ENCODE peak calls at places on chromosome 6, in seven cellular contexts. G is ovary, C is A549, K is adrenal gland, N is HCT116, X is body of pancreas, P is heart left ventricle. J is an unnamed sample.

GRCh38 chr6:118198746-118199145 is 291.7 kb downstream of the SLC35F1 start:
- DNase-seq in G (no peak), C (no peak), K (no peak), N (no peak), X (no peak), P (no peak), J (no peak)

GRCh38 chr6:142384455-142385332 is 82.9 kb downstream of the ADGRG6 start:
- DNase-seq in G (no peak), C (no peak), K (no peak), N (no peak), X (no peak), P (no peak), J (no peak)

GRCh38 chr6:2733324-2733723 is 17.4 kb downstream of the MYLK4 start:
- DNase-seq in G (no peak), C (no peak), K (peak), N (no peak), X (no peak), P (peak), J (no peak)

GRCh38 chr6:327538-328183 is 35.4 kb downstream of the DUSP22 start:
- DNase-seq in G (no peak), C (no peak), K (no peak), N (no peak), X (peak), P (no peak), J (peak)

GRCh38 chr6:113428702-113429101 is 428.4 kb upstream of the MARCKS start:
- DNase-seq in G (no peak), C (no peak), K (no peak), N (no peak), X (no peak), P (no peak), J (no peak)

GRCh38 chr6:81682238-81682795 is 70.2 kb downstream of the TENT5A start:
- DNase-seq in G (no peak), C (no peak), K (no peak), N (no peak), X (no peak), P (no peak), J (no peak)

GRCh38 chr6:110558575-110558974 is 82.2 kb upstream of the SLC22A16 start:
- DNase-seq in G (no peak), C (no peak), K (no peak), N (no peak), X (no peak), P (no peak), J (no peak)

GRCh38 chr6:10759312-10759839 is 11.8 kb downstream of the TMEM14B start:
- DNase-seq in G (no peak), C (peak), K (no peak), N (peak), X (no peak), P (no peak), J (no peak)

GRCh38 chr6:82361631-82362030 is 2.0 kb upstream of the TPBG start:
- DNase-seq in G (no peak), C (no peak), K (no peak), N (no peak), X (no peak), P (no peak), J (no peak)

GRCh38 chr6:83707829-83708545 is 914 bp downstream of the SNAP91 start:
- DNase-seq in G (peak), C (no peak), K (peak), N (no peak), X (peak), P (no peak), J (no peak)

GRCh38 chr6:90328004-90328403 is 31.4 kb upstream of the BACH2 start:
- DNase-seq in G (no peak), C (no peak), K (no peak), N (no peak), X (no peak), P (no peak), J (no peak)

GRCh38 chr6:167225903-167226508 is 65.1 kb upstream of the UNC93A start:
- DNase-seq in G (no peak), C (no peak), K (no peak), N (no peak), X (no peak), P (no peak), J (no peak)

GRCh38 chr6:91142154-91142553 is 555.3 kb upstream of the MAP3K7 start:
- DNase-seq in G (no peak), C (no peak), K (no peak), N (no peak), X (no peak), P (no peak), J (no peak)

GRCh38 chr6:165842291-165842936 is 179.4 kb upstream of the PDE10A start:
- DNase-seq in G (no peak), C (no peak), K (no peak), N (no peak), X (no peak), P (no peak), J (no peak)

GRCh38 chr6:81808834-81809598 is 56.5 kb upstream of the TENT5A start:
- DNase-seq in G (peak), C (no peak), K (no peak), N (no peak), X (no peak), P (peak), J (no peak)

GRCh38 chr6:45655630-45656422 is 278.1 kb upstream of the SUPT3H start:
- DNase-seq in G (no peak), C (peak), K (no peak), N (peak), X (no peak), P (no peak), J (no peak)

GRCh38 chr6:165999279-165999678 is 168.4 kb downstream of the TBXT start:
- DNase-seq in G (no peak), C (no peak), K (no peak), N (no peak), X (no peak), P (no peak), J (no peak)

GRCh38 chr6:157528931-157529653 is 148.1 kb downstream of the ZDHHC14 start:
- DNase-seq in G (no peak), C (no peak), K (peak), N (no peak), X (no peak), P (no peak), J (peak)

GRCh38 chr6:129719692-129720091 is 9.7 kb upstream of the ARHGAP18 start:
- DNase-seq in G (no peak), C (no peak), K (no peak), N (no peak), X (no peak), P (no peak), J (no peak)

GRCh38 chr6:144394209-144394608 is 109.1 kb downstream of the UTRN start:
- DNase-seq in G (no peak), C (no peak), K (no peak), N (no peak), X (no peak), P (no peak), J (no peak)

GRCh38 chr6:37667050-37667814 is 30.5 kb downstream of the MDGA1 start:
- DNase-seq in G (no peak), C (peak), K (no peak), N (no peak), X (no peak), P (no peak), J (no peak)

GRCh38 chr6:105781905-105782304 is 304.2 kb upstream of the PRDM1 start:
- DNase-seq in G (no peak), C (no peak), K (no peak), N (no peak), X (no peak), P (no peak), J (no peak)

GRCh38 chr6:57013501-57013900 is 33.0 kb upstream of the KIAA1586 start:
- DNase-seq in G (no peak), C (no peak), K (no peak), N (no peak), X (no peak), P (no peak), J (no peak)

GRCh38 chr6:52301326-52301725 is 16.8 kb upstream of the MCM3 start:
- DNase-seq in G (no peak), C (no peak), K (no peak), N (no peak), X (no peak), P (no peak), J (no peak)

GRCh38 chr6:121847806-121848522 is 412.5 kb downstream of the GJA1 start:
- DNase-seq in G (no peak), C (no peak), K (no peak), N (no peak), X (no peak), P (no peak), J (no peak)

GRCh38 chr6:6751615-6752014 is 163.1 kb downstream of the LY86 start:
- DNase-seq in G (no peak), C (no peak), K (no peak), N (peak), X (no peak), P (peak), J (peak)

GRCh38 chr6:96157018-96157565 is 141.3 kb downstream of the FUT9 start:
- DNase-seq in G (no peak), C (no peak), K (no peak), N (no peak), X (no peak), P (no peak), J (no peak)

GRCh38 chr6:68313911-68314310 is 321.2 kb upstream of the ADGRB3 start:
- DNase-seq in G (no peak), C (peak), K (no peak), N (no peak), X (no peak), P (no peak), J (no peak)

GRCh38 chr6:121143476-121143875 is 190.8 kb downstream of the TBC1D32 start:
- DNase-seq in G (no peak), C (no peak), K (no peak), N (no peak), X (no peak), P (no peak), J (no peak)

GRCh38 chr6:22343864-22344263 is 47.0 kb upstream of the PRL start:
- DNase-seq in G (no peak), C (no peak), K (no peak), N (no peak), X (no peak), P (no peak), J (no peak)

GRCh38 chr6:132937466-132937906 is 123.1 kb downstream of the RPS12 start:
- DNase-seq in G (no peak), C (peak), K (peak), N (peak), X (peak), P (no peak), J (no peak)

GRCh38 chr6:44057931-44058616 is 69.2 kb downstream of the MRPL14 start:
- DNase-seq in G (no peak), C (no peak), K (no peak), N (no peak), X (no peak), P (no peak), J (peak)

DNA sequence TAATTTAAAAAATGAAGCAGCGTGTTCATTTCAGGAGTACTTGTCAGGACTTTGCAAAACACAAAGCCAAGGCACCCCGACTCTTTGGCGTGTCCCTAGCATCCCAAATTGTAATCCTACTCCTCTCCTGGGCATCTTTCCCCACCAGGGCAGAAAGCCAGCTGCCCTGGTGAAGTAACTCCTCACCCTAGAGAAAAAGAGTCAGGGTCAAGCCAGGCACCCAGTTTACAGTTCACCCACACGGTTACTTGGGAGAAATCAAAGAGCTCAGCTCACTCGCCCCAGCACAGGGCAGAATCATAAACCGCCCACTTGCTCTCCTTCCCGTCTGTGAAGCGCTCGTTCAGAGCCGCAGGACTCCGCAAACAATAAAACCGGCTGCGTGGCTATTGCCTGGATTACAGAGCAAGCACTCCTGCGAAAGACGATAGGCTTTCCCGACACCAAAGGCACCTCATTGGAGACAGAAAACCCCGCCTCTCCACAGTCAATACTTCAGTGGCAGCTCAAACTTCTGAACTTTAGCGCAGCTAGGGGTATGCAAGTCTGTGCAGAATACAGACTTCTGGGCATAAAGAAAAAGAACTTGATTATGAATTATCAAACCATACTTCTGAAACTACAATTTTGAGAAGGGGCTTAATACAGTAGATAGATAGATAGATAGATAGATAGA is 73.0 kb upstream of the NHSL1 start:
- DNase-seq in G (peak), C (no peak), K (peak), N (no peak), X (peak), P (peak), J (peak)
- TF ChIP-seq POLR2A in G (no peak), C (no peak), K (no peak), N (no peak), X (peak), P (no peak), J (no peak)

GRCh38 chr6:24927234-24927955 is 8.4 kb downstream of the RIPOR2 start:
- DNase-seq in G (no peak), C (no peak), K (no peak), N (no peak), X (no peak), P (no peak), J (no peak)

GRCh38 chr6:24925661-24926060 is 10.1 kb downstream of the RIPOR2 start:
- DNase-seq in G (no peak), C (no peak), K (no peak), N (no peak), X (no peak), P (no peak), J (no peak)

GRCh38 chr6:24924956-24925355 is 10.8 kb downstream of the RIPOR2 start:
- DNase-seq in G (no peak), C (no peak), K (no peak), N (no peak), X (no peak), P (no peak), J (no peak)

GRCh38 chr6:24926639-24927038 is 9.1 kb downstream of the RIPOR2 start:
- DNase-seq in G (no peak), C (no peak), K (no peak), N (no peak), X (no peak), P (no peak), J (no peak)

GRCh38 chr6:24926192-24926591 is 9.6 kb downstream of the RIPOR2 start:
- DNase-seq in G (no peak), C (no peak), K (no peak), N (no peak), X (no peak), P (no peak), J (no peak)
- H3K27ac ChIP-seq in G (no peak), C (no peak), K (no peak), N (no peak), X (no peak), P (no peak), J (no peak)

GRCh38 chr6:150196942-150197745 is 54.3 kb downstream of the PPP1R14C start:
- DNase-seq in G (no peak), C (no peak), K (no peak), N (no peak), X (no peak), P (no peak), J (no peak)
- H3K4me3 ChIP-seq in G (no peak), C (no peak), K (no peak), N (no peak), X (no peak), P (no peak), J (no peak)

GRCh38 chr6:41779793-41780622 is at the start of gene FRS3:
- DNase-seq in G (peak), C (peak), K (peak), N (peak), X (peak), P (peak), J (peak)
- TF ChIP-seq POLR2A in G (peak), C (no peak), K (no peak), N (no peak), X (no peak), P (no peak), J (no peak)

GRCh38 chr6:160386869-160387518 is 38.8 kb downstream of the SLC22A3 start:
- DNase-seq in G (no peak), C (peak), K (peak), N (peak), X (peak), P (no peak), J (no peak)
- H3K27ac ChIP-seq in G (no peak), C (peak), K (peak), N (no peak), X (no peak), P (no peak), J (peak)

GRCh38 chr6:17427617-17428016 is 34.2 kb downstream of the CAP2 start:
- DNase-seq in G (no peak), C (no peak), K (no peak), N (no peak), X (no peak), P (no peak), J (no peak)
- H3K4me3 ChIP-seq in G (no peak), C (no peak), K (no peak), N (no peak), X (no peak), P (no peak), J (no peak)

GRCh38 chr6:29947292-29947980 is 5.1 kb downstream of the HLA-A start:
- DNase-seq in G (no peak), C (no peak), K (no peak), N (no peak), X (no peak), P (no peak), J (no peak)
- TF ChIP-seq POLR2A in G (no peak), C (no peak), K (peak), N (no peak), X (no peak), P (no peak), J (no peak)

DNA sequence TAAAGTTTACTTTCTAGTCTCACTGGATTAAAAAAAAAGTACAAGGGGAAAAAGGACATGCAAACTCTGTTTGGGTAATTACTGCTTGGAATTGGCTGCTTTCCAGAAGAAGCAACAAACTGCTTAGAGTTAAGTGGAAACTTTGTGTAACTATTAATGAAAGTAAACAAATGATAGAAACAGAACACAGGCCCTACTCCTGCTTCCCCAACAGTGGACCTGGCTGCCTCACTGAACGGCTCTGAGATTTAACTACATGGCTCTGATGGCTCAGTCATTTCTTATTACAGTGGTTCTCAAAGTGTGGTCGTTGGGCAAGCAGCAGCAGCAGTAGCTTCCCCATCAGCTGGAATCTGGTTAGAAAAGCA is 108.5 kb downstream of the MAN1A1 start:
- DNase-seq in G (peak), C (no peak), K (no peak), N (no peak), X (no peak), P (peak), J (no peak)
- H3K27ac ChIP-seq in G (no peak), C (no peak), K (no peak), N (peak), X (peak), P (no peak), J (no peak)